ENCODE peak calls at places on chromosomes 5 and 9, in four cellular contexts. L is choroid plexus epithelial cell, T is HFFc6, I is astrocyte of the spinal cord. W is an unnamed sample.

GRCh38 chr9:106755727-106756126 is 107.2 kb upstream of the ZNF462 start:
- DNase-seq in L (no peak), I (no peak), T (no peak), W (no peak)

GRCh38 chr5:34415559-34416198 is 240.4 kb upstream of the RAI14 start:
- DNase-seq in I (peak; percentile 19), L (peak; percentile 77), T (peak; percentile 56), W (no peak)

GRCh38 chr9:127405344-127406125 is 8.6 kb downstream of the SLC2A8 start:
- DNase-seq in T (no peak), I (no peak), L (no peak), W (no peak)

GRCh38 chr5:106843812-106844416 is 826.8 kb downstream of the EFNA5 start:
- DNase-seq in L (peak; percentile 64), I (peak; percentile 21), T (no peak), W (no peak)

GRCh38 chr9:127680226-127680625 is 26.6 kb upstream of the CFAP157 start:
- DNase-seq in T (no peak), L (no peak), I (no peak), W (no peak)

GRCh38 chr5:176501333-176501732 is 35.9 kb downstream of the RNF44 start:
- DNase-seq in L (peak; percentile 88), I (peak; percentile 58), T (peak; percentile 77), W (no peak)

GRCh38 chr5:20276959-20277263 is 288.9 kb upstream of the CDH18 start:
- DNase-seq in I (no peak), L (no peak), T (no peak), W (no peak)

GRCh38 chr9:99607852-99608448 is 213.7 kb upstream of the NR4A3 start:
- DNase-seq in I (peak; percentile 55), T (no peak), L (peak; percentile 95), W (no peak)

GRCh38 chr9:5629312-5630037 is 568 bp downstream of the RIC1 start:
- DNase-seq in T (no peak), L (peak; percentile 38), I (peak; percentile 34), W (peak; percentile 61)

GRCh38 chr9:38432922-38433510 is 8.8 kb upstream of the IGFBPL1 start:
- DNase-seq in T (peak; percentile 38), L (peak; percentile 72), I (peak; percentile 44), W (no peak)

GRCh38 chr9:134698111-134698510 is 56.5 kb downstream of the COL5A1 start:
- DNase-seq in I (no peak), L (no peak), T (no peak), W (no peak)

GRCh38 chr9:133509179-133510083 is 15.3 kb downstream of the MYMK start:
- DNase-seq in T (no peak), I (no peak), L (no peak), W (no peak)

GRCh38 chr5:61619777-61620518 is 287.9 kb downstream of the ZSWIM6 start:
- DNase-seq in T (no peak), I (no peak), L (no peak), W (no peak)

GRCh38 chr9:15697459-15697858 is 144.6 kb downstream of the CCDC171 start:
- DNase-seq in I (peak; percentile 90), L (peak; percentile 77), T (peak; percentile 93), W (no peak)

GRCh38 chr5:172150514-172151425 is 37.3 kb downstream of the STK10 start:
- DNase-seq in I (peak; percentile 9), T (no peak), L (peak; percentile 22), W (peak; percentile 64)

GRCh38 chr9:129624168-129624759 is 1.7 kb upstream of the NTMT1 start:
- DNase-seq in I (peak; percentile 51), T (peak; percentile 36), L (peak; percentile 66), W (no peak)

GRCh38 chr5:80781356-80781755 is 126.6 kb upstream of the DHFR start:
- DNase-seq in L (peak; percentile 49), I (peak; percentile 63), T (peak; percentile 4), W (no peak)

GRCh38 chr9:69532359-69532758 is 139.8 kb downstream of the APBA1 start:
- DNase-seq in I (no peak), L (no peak), T (no peak), W (no peak)

GRCh38 chr5:6576861-6577501 is 55.9 kb downstream of the NSUN2 start:
- DNase-seq in I (peak; percentile 58), T (peak; percentile 67), L (peak; percentile 80), W (no peak)
- TF ChIP-seq CTCF in I (peak; percentile 66), T (peak; percentile 83), L (peak; percentile 82), W (peak; percentile 64)

GRCh38 chr5:3006961-3007551 is 255.6 kb upstream of the IRX2 start:
- DNase-seq in I (no peak), L (no peak), T (no peak), W (no peak)
- TF ChIP-seq CTCF in I (no peak), L (no peak), T (no peak), W (no peak)

DNA sequence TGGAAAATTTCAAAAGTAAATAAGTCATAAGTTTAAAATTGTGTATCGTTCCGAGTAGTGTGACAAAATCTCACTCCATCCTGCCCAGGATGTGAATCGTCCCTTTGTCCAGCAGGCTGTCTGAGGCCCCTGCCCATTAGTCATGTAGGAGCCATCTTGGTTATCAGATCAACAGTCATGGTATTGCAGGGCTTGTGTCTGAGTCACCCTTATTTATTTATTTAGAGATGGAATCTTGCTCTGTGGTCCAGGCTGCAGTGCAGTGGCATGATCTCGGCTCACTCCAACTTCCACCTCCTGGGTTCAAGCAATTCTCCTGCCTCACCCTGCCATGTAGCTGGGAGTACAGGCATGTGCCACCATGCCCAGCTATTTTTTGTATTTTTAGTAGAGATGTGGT is 30.2 kb downstream of the ITGA2 start:
- DNase-seq in T (peak; percentile 94), L (peak; percentile 77), I (peak; percentile 62), W (no peak)
- TF ChIP-seq CTCF in T (peak; percentile 54), L (peak; percentile 25), I (no peak), W (no peak)

GRCh38 chr9:91948423-91949292 is 1.4 kb downstream of the ROR2 start:
- DNase-seq in L (peak; percentile 78), T (peak; percentile 6), I (no peak), W (peak; percentile 25)
- TF ChIP-seq CTCF in L (peak; percentile 34), T (peak; percentile 39), I (peak; percentile 17), W (peak; percentile 36)